ENCODE peak calls at places on chromosomes 4 and X, in eight cellular contexts. S is DMS53, N is GM10248, V is Ammon's horn, O is NCI-H146, L is amniotic epithelial cell, C is bronchial epithelial cell, E is RPMI8226. Z is an unnamed sample.

GRCh38 chr4:6071959-6072720 is 53.9 kb upstream of the C4orf50 start:
- DNase-seq in S (peak; percentile 91), N (no peak), V (no peak), O (peak; percentile 69), L (no peak), C (no peak), E (peak; percentile 86), Z (no peak)

GRCh38 chr4:109025471-109026076 is 262.7 kb upstream of the ETNPPL start:
- DNase-seq in S (no peak), N (no peak), V (no peak), O (no peak), L (no peak), C (peak; percentile 15), E (no peak), Z (no peak)

GRCh38 chr4:101699441-101700117 is 91.0 kb upstream of the BANK1 start:
- DNase-seq in S (no peak), N (no peak), V (no peak), O (no peak), L (no peak), C (no peak), E (no peak), Z (no peak)

GRCh38 chrX:124194209-124194608 is 138.3 kb upstream of the TEX13D start:
- DNase-seq in S (peak; percentile 26), N (no peak), V (no peak), O (no peak), L (no peak), C (no peak), E (no peak), Z (peak; percentile 52)

GRCh38 chr4:14829795-14830194 is 172.5 kb upstream of the CPEB2 start:
- DNase-seq in S (peak; percentile 61), N (no peak), V (no peak), O (no peak), L (no peak), C (no peak), E (no peak), Z (no peak)

GRCh38 chrX:86263526-86263925 is 115.3 kb downstream of the DACH2 start:
- DNase-seq in S (no peak), N (no peak), V (no peak), O (peak; percentile 33), L (no peak), C (no peak), E (no peak), Z (no peak)

GRCh38 chrX:76253432-76253831 is 80.6 kb downstream of the PBDC1 start:
- DNase-seq in S (peak; percentile 58), N (peak; percentile 31), V (peak; percentile 32), O (peak; percentile 49), L (peak; percentile 47), C (peak; percentile 34), E (peak; percentile 25), Z (peak; percentile 51)

GRCh38 chrX:2385224-2385623 is 115.6 kb downstream of the DHRSX start:
- DNase-seq in S (no peak), N (no peak), V (no peak), O (no peak), L (peak; percentile 96), C (peak; percentile 63), E (no peak), Z (no peak)

GRCh38 chr4:70544279-70544870 is 26.0 kb downstream of the AMTN start:
- DNase-seq in S (peak; percentile 51), N (no peak), V (peak; percentile 4), O (peak; percentile 11), L (peak; percentile 29), C (peak; percentile 58), E (peak; percentile 41), Z (peak; percentile 18)

GRCh38 chrX:71111141-71111843 is at the start of gene IL2RG:
- DNase-seq in S (no peak), N (peak; percentile 75), V (no peak), O (peak; percentile 28), L (no peak), C (peak; percentile 18), E (peak; percentile 23), Z (no peak)

GRCh38 chr4:1367936-1368289 is 20.9 kb downstream of the UVSSA start:
- DNase-seq in S (no peak), N (no peak), V (no peak), O (no peak), L (no peak), C (no peak), E (no peak), Z (no peak)